ENCODE peak calls at places on chromosomes 5 and 9, in four cellular contexts. L is mammary epithelial cell, H is aorta, K is GM23248. S is an unnamed sample.

GRCh38 chr5:122515709-122516431 is 203.8 kb downstream of the SNCAIP start:
- DNase-seq in L (peak; percentile 39), H (peak; percentile 62), K (peak; percentile 88), S (peak; percentile 92)

GRCh38 chr9:125852386-125852785 is 105.2 kb downstream of the PBX3 start:
- DNase-seq in L (no peak), H (no peak), K (no peak), S (no peak)

GRCh38 chr5:35048910-35049309 is 1.2 kb upstream of the AGXT2 start:
- DNase-seq in L (no peak), H (no peak), K (no peak), S (no peak)

GRCh38 chr5:91194861-91195460 is 188.2 kb downstream of the ARRDC3 start:
- DNase-seq in L (no peak), H (no peak), K (no peak), S (no peak)

GRCh38 chr5:110179291-110179690 is 489.6 kb downstream of the MAN2A1 start:
- DNase-seq in L (no peak), H (no peak), K (no peak), S (no peak)

GRCh38 chr9:100277166-100277979 is 75.4 kb downstream of the TEX10 start:
- DNase-seq in L (peak; percentile 27), H (no peak), K (peak; percentile 92), S (peak; percentile 3)

GRCh38 chr9:134891713-134892112 is 11.1 kb downstream of the FCN2 start:
- DNase-seq in L (no peak), H (no peak), K (no peak), S (no peak)

GRCh38 chr9:6014668-6015270 is 655 bp downstream of the RANBP6 start:
- DNase-seq in L (peak; percentile 71), H (no peak), K (peak; percentile 84), S (peak; percentile 61)

GRCh38 chr5:117131876-117132275 is 557.3 kb upstream of the SEMA6A start:
- DNase-seq in L (peak; percentile 12), H (no peak), K (no peak), S (no peak)

GRCh38 chr9:32468740-32469139 is 57.3 kb downstream of the RIGI start:
- DNase-seq in L (no peak), H (no peak), K (no peak), S (no peak)

GRCh38 chr9:21555911-21556310 is 73.8 kb upstream of the IFNE start:
- DNase-seq in L (peak; percentile 55), H (no peak), K (peak; percentile 40), S (no peak)

GRCh38 chr5:142613231-142613630 is 72.7 kb downstream of the FGF1 start:
- DNase-seq in L (no peak), H (no peak), K (peak; percentile 90), S (no peak)

GRCh38 chr9:131420913-131421312 is 27.0 kb downstream of the PRRC2B start:
- DNase-seq in L (peak; percentile 47), H (no peak), K (peak; percentile 76), S (peak; percentile 82)

GRCh38 chr5:57094753-57095683 is 78.8 kb upstream of the GPBP1 start:
- DNase-seq in L (peak; percentile 41), H (no peak), K (peak; percentile 6), S (no peak)

GRCh38 chr5:136066705-136067271 is 38.0 kb downstream of the TGFBI start:
- DNase-seq in L (peak; percentile 66), H (no peak), K (peak; percentile 88), S (peak; percentile 62)

GRCh38 chr5:93226202-93226735 is 354.8 kb downstream of the NR2F1-AS1 start:
- DNase-seq in L (no peak), H (no peak), K (no peak), S (no peak)

GRCh38 chr5:146690880-146691355 is 174.9 kb upstream of the GPR151 start:
- DNase-seq in L (no peak), H (no peak), K (no peak), S (no peak)

GRCh38 chr9:133589454-133590227 is 19.5 kb downstream of the FAM163B start:
- DNase-seq in L (no peak), H (no peak), K (no peak), S (no peak)

GRCh38 chr5:159227452-159227851 is 18.1 kb upstream of the RNF145 start:
- DNase-seq in L (peak; percentile 97), H (no peak), K (no peak), S (no peak)

GRCh38 chr9:73151653-73152382 is at the start of gene ANXA1:
- DNase-seq in L (peak; percentile 93), H (no peak), K (peak; percentile 95), S (peak; percentile 92)

GRCh38 chr5:155239803-155240202 is 226.2 kb downstream of the KIF4B start:
- DNase-seq in L (no peak), H (no peak), K (no peak), S (no peak)

GRCh38 chr5:78544531-78545200 is 103.9 kb downstream of the LHFPL2 start:
- DNase-seq in L (no peak), H (no peak), K (peak; percentile 71), S (no peak)

GRCh38 chr5:78545406-78545805 is 103.2 kb downstream of the LHFPL2 start:
- DNase-seq in L (no peak), H (no peak), K (no peak), S (no peak)

GRCh38 chr5:78542321-78542840 is 106.2 kb downstream of the LHFPL2 start:
- DNase-seq in L (no peak), H (no peak), K (no peak), S (no peak)

GRCh38 chr5:78543292-78543691 is 105.3 kb downstream of the LHFPL2 start:
- DNase-seq in L (no peak), H (no peak), K (no peak), S (no peak)

GRCh38 chr5:78543916-78544315 is 104.7 kb downstream of the LHFPL2 start:
- DNase-seq in L (no peak), H (no peak), K (no peak), S (no peak)
- H3K4me1 ChIP-seq in L (peaks cover 20% of the 10 kb centered on the region), H (peaks cover 7% of the 10 kb centered on the region), K (peaks cover 37% of the 10 kb centered on the region), S (peaks cover 58% of the 10 kb centered on the region)

GRCh38 chr9:99187311-99187710 is 34.4 kb downstream of the ALG2 start:
- DNase-seq in L (no peak), H (no peak), K (no peak), S (no peak)
- H3K4me1 ChIP-seq in L (no peaks in the 10 kb centered on the region), H (no peaks in the 10 kb centered on the region), K (no peaks in the 10 kb centered on the region), S (peaks cover 8% of the 10 kb centered on the region)

DNA sequence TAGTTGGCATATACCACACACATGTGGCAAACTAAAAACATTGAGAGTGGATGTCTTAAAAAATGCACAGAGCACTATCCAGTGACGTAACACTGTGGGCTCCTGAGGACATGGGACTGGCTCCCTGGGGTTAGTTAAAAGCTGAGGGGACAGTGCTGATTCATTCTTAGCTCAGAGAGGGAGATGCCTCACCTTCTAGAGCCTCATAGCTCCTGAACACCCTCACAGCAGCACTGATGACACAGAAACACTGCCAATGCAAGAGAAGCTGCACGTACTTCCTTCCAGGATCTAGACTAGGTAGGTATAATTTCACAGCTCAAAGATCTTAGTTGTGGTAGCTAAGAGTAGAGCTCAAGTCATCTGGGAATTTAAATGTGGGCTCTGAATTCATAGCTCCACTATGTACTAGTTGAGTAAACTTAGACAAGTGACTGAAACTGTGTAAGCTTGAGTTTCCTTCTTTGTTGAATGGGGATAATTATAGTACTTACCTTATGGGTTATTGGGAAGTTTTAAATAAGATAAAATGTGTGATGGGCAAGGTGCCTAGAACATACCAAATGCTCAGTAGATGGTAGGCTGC is 279.9 kb downstream of the ASTN2 start:
- DNase-seq in L (peak; percentile 4), H (no peak), K (no peak), S (no peak)
- H3K4me1 ChIP-seq in L (no peaks in the 10 kb centered on the region), H (no peaks in the 10 kb centered on the region), K (no peaks in the 10 kb centered on the region), S (no peaks in the 10 kb centered on the region)

GRCh38 chr9:89427621-89428221 is 70.2 kb downstream of the SEMA4D start:
- DNase-seq in L (no peak), H (peak; percentile 31), K (peak; percentile 47), S (no peak)

GRCh38 chr9:89422151-89422918 is 75.6 kb downstream of the SEMA4D start:
- DNase-seq in L (peak; percentile 49), H (no peak), K (peak; percentile 65), S (peak; percentile 29)

GRCh38 chr9:89426389-89426961 is 71.4 kb downstream of the SEMA4D start:
- DNase-seq in L (no peak), H (peak; percentile 20), K (no peak), S (no peak)

GRCh38 chr9:89425921-89426388 is 72.0 kb downstream of the SEMA4D start:
- DNase-seq in L (no peak), H (peak; percentile 30), K (peak; percentile 14), S (no peak)

GRCh38 chr9:89425024-89425805 is 72.7 kb downstream of the SEMA4D start:
- DNase-seq in L (no peak), H (no peak), K (no peak), S (no peak)
- H3K4me1 ChIP-seq in L (no peaks in the 10 kb centered on the region), H (no peaks in the 10 kb centered on the region), K (peaks cover 7% of the 10 kb centered on the region), S (peaks cover 13% of the 10 kb centered on the region)

GRCh38 chr9:136532799-136533774 is 12.8 kb downstream of the NOTCH1 start:
- DNase-seq in L (no peak), H (no peak), K (no peak), S (no peak)
- H3K4me1 ChIP-seq in L (peaks cover 35% of the 10 kb centered on the region), H (no peaks in the 10 kb centered on the region), K (no peaks in the 10 kb centered on the region), S (no peaks in the 10 kb centered on the region)

GRCh38 chr5:119274767-119275130 is 81.1 kb upstream of the TNFAIP8 start:
- DNase-seq in L (peak; percentile 83), H (no peak), K (peak; percentile 75), S (peak; percentile 66)
- H3K4me1 ChIP-seq in L (peaks cover 47% of the 10 kb centered on the region), H (peaks cover 2% of the 10 kb centered on the region), K (peaks cover 12% of the 10 kb centered on the region), S (peaks cover 53% of the 10 kb centered on the region)

GRCh38 chr5:124277767-124278536 is 468.5 kb downstream of the ZNF608 start:
- DNase-seq in L (no peak), H (no peak), K (no peak), S (no peak)
- H3K4me1 ChIP-seq in L (no peaks in the 10 kb centered on the region), H (no peaks in the 10 kb centered on the region), K (no peaks in the 10 kb centered on the region), S (no peaks in the 10 kb centered on the region)

GRCh38 chr9:13264788-13265187 is 14.7 kb downstream of the MPDZ start:
- DNase-seq in L (no peak), H (no peak), K (peak; percentile 24), S (no peak)
- H3K4me1 ChIP-seq in L (peaks cover 5% of the 10 kb centered on the region), H (peaks cover 7% of the 10 kb centered on the region), K (peaks cover 48% of the 10 kb centered on the region), S (peaks cover 29% of the 10 kb centered on the region)

DNA sequence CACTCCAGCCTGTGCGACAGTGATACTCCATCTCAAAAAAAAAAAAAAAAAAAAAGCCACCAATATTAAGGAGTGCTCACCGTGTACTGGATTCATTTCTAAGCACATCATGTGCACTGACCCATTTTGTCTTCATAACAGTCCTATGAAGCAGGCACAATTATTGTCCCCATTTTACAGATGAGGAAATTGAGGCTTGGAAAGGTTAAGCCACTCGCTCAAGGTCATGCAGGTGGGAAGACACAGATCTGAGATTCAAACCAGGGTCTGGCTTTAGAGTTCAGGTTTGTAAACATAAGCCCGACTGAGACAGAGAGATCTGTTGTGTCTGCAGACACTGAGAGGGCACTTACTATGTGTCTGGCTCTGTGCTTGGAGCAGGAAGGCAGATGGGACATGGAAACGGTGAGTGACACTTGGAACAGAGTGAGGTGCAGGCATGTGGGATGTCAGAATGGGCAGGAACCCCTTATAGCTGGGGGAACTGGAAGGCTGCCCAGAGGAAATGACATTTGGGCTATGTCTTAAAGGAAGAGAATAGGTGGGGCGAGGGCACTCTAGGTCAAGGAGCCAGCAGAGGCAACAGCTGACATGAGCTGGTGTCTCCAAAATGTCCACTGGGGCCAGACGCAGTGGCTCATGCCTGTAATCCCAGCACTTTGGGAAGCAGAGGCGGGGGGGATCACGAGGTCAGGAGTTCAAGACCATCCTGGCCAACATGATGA is 69.9 kb downstream of the STK10 start:
- DNase-seq in L (no peak), H (no peak), K (no peak), S (no peak)
- H3K4me1 ChIP-seq in L (peaks cover 1% of the 10 kb centered on the region), H (no peaks in the 10 kb centered on the region), K (no peaks in the 10 kb centered on the region), S (peaks cover 3% of the 10 kb centered on the region)

S was measured in adipocyte.